ENCODE peak calls at places on chromosomes 4 and X, in six cellular contexts. V is NCI-H2081; H is Ammon's horn; Y is activated CD4-positive, alpha-beta memory T cell treated with anti-CD3 and anti-CD28 coated beads for 36 hours; Z is fibroblast of mammary gland; E is nephron progenitor cell. K is an unnamed sample.

GRCh38 chr4:37885496-37885895 is 5.4 kb upstream of the TBC1D1 start:
- DNase-seq in V (no peak), E (no peak), Z (no peak), H (peak; percentile 36), Y (no peak), K (no peak)

GRCh38 chr4:80412322-80412721 is 76.8 kb downstream of the CFAP299 start:
- DNase-seq in E (no peak), Y (no peak), H (no peak), Z (no peak), V (no peak), K (no peak)

GRCh38 chrX:102067966-102068723 is 57.3 kb upstream of the TCEAL2 start:
- DNase-seq in Y (no peak), Z (peak; percentile 29), V (peak; percentile 10), H (peak; percentile 39), E (peak; percentile 22), K (peak; percentile 22)

GRCh38 chrX:133776072-133776471 is 209.3 kb downstream of the GPC3 start:
- DNase-seq in Z (no peak), Y (peak; percentile 42), H (no peak), E (peak; percentile 57), V (peak; percentile 6), K (peak; percentile 68)

GRCh38 chrX:73214366-73215094 is at the start of gene NAP1L2:
- DNase-seq in E (peak; percentile 40), V (no peak), H (peak; percentile 77), Z (peak; percentile 16), Y (peak; percentile 58), K (peak; percentile 59)

GRCh38 chr4:73650255-73650654 is 30.0 kb upstream of the RASSF6 start:
- DNase-seq in V (no peak), Z (no peak), Y (no peak), H (no peak), E (no peak), K (no peak)

GRCh38 chrX:40514376-40514775 is 66.4 kb upstream of the ATP6AP2 start:
- DNase-seq in V (no peak), E (no peak), Z (no peak), H (no peak), Y (no peak), K (no peak)

GRCh38 chr4:5237086-5237485 is 185.8 kb downstream of the STK32B start:
- DNase-seq in H (no peak), V (no peak), E (no peak), Z (no peak), Y (no peak), K (no peak)

GRCh38 chrX:3006500-3006899 is at the start of gene ARSH:
- DNase-seq in Z (no peak), H (no peak), Y (no peak), V (no peak), E (no peak), K (no peak)